ENCODE peak calls at places on chromosomes 16 and 17, in five cellular contexts. R is neural crest cell, T is fibroblast of mammary gland, F is tibial nerve, U is AG04450. Z is an unnamed sample.

GRCh38 chr17:19705201-19705600 is 11.2 kb downstream of the SLC47A2 start:
- DNase-seq in R (no peak), T (no peak), F (no peak), U (no peak), Z (no peak)

GRCh38 chr17:40345161-40346034 is 19.1 kb downstream of the GJD3 start:
- DNase-seq in R (no peak), T (peak; percentile 38), F (no peak), U (no peak), Z (peak; percentile 46)

GRCh38 chr17:16900288-16900882 is 71.5 kb downstream of the TNFRSF13B start:
- DNase-seq in R (no peak), T (no peak), F (no peak), U (no peak), Z (no peak)

GRCh38 chr17:31926100-31926729 is 10.6 kb upstream of the SUZ12 start:
- DNase-seq in R (no peak), T (no peak), F (no peak), U (no peak), Z (no peak)

GRCh38 chr16:56603589-56603988 is 4.8 kb upstream of the MT2A start:
- DNase-seq in R (no peak), T (peak; percentile 53), F (no peak), U (no peak), Z (no peak)

GRCh38 chr16:87496101-87496801 is 3.4 kb upstream of the ZCCHC14 start:
- DNase-seq in R (no peak), T (no peak), F (no peak), U (no peak), Z (no peak)

GRCh38 chr16:87645802-87646201 is 43.5 kb downstream of the JPH3 start:
- DNase-seq in R (no peak), T (no peak), F (no peak), U (no peak), Z (no peak)

GRCh38 chr16:68737046-68737729 is at the start of gene CDH1:
- DNase-seq in R (no peak), T (no peak), F (no peak), U (no peak), Z (peak; percentile 94)

GRCh38 chr17:15261818-15262290 is 3.3 kb downstream of the PMP22 start:
- DNase-seq in R (no peak), T (no peak), F (no peak), U (no peak), Z (no peak)

GRCh38 chr16:82660078-82660645 is 33.4 kb downstream of the CDH13 start:
- DNase-seq in R (no peak), T (peak; percentile 25), F (no peak), U (no peak), Z (no peak)

GRCh38 chr17:42969006-42969581 is 4.8 kb upstream of the AARSD1 start:
- DNase-seq in R (no peak), T (peak; percentile 68), F (no peak), U (no peak), Z (no peak)

GRCh38 chr17:64993867-64994266 is 62.7 kb downstream of the GNA13 start:
- DNase-seq in R (no peak), T (no peak), F (no peak), U (no peak), Z (no peak)

GRCh38 chr16:81448154-81449131 is 3.8 kb downstream of the CMIP start:
- DNase-seq in R (no peak), T (no peak), F (no peak), U (no peak), Z (peak; percentile 50)

GRCh38 chr16:929227-929669 is 41.5 kb downstream of the LMF1 start:
- DNase-seq in R (no peak), T (no peak), F (no peak), U (no peak), Z (no peak)

GRCh38 chr17:79075861-79076406 is 1.3 kb downstream of the ENGASE start:
- DNase-seq in R (no peak), T (no peak), F (no peak), U (no peak), Z (no peak)

GRCh38 chr17:33968350-33969044 is 286.6 kb upstream of the CCL2 start:
- DNase-seq in R (no peak), T (no peak), F (no peak), U (no peak), Z (no peak)

DNA sequence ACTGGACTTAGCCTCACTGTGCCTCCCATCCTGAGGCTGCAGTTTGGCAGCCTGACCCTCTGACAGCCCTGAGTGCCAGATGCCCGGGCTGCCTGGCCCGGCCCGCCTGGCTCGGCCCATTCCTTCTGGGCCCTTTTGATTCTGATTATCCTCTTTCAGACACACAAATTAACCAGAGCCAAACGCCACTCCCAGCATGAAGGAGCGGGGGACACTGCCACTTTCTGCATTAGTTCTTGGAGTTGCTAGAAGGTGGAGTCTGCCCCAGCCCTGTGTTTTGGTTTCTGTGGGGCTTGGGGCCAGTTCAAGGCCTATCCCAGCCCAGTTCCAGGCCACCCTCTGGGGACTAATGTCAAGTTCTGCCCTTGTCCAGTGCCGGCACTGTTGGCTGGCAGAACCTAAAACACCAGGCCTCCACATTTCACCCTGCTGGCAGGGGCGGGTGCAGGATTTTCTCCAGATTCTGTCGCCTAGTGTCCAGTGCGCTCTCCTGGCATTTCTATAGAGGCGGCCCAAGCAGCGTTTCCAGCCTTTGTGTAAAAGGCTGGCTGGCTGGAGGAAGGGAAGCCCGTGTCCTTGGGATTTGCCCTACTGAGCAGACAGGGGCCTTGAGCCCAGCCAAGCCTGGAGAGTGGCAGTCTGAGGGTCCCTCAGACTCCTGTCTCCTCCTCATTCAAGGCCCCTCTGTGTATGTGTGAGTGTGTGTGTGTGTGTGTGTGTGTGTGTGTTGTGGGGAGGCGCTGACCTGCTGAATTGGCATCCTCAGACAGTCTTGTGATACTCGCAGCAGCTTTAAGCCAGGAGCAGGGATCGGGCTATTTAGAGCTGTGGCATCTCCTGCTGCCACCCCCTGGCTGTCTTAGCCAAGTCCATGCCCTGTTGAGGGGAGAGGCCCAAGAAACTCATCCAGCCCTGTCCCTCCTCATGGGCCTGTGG is 21.4 kb downstream of the PLCD3 start:
- DNase-seq in R (no peak), T (no peak), F (no peak), U (no peak), Z (no peak)
- TF ChIP-seq CTCF in R (no peak), T (no peak), F (no peak), U (no peak), Z (no peak)

GRCh38 chr16:20363191-20363590 is 10.7 kb upstream of the UMOD start:
- DNase-seq in R (no peak), T (no peak), F (no peak), U (no peak), Z (no peak)

GRCh38 chr16:20355114-20355782 is 2.7 kb upstream of the UMOD start:
- DNase-seq in R (no peak), T (no peak), F (no peak), U (no peak), Z (no peak)

GRCh38 chr16:20364051-20364450 is 11.5 kb upstream of the UMOD start:
- DNase-seq in R (no peak), T (no peak), F (no peak), U (no peak), Z (no peak)

GRCh38 chr16:20359997-20360396 is 7.5 kb upstream of the UMOD start:
- DNase-seq in R (peak; percentile 32), T (no peak), F (no peak), U (no peak), Z (no peak)
- TF ChIP-seq CTCF in R (peak; percentile 49), T (no peak), F (no peak), U (no peak), Z (peak; percentile 58)

GRCh38 chr16:9012848-9013507 is 49.3 kb upstream of the USP7 start:
- DNase-seq in R (peak; percentile 44), T (no peak), F (no peak), U (no peak), Z (peak; percentile 34)
- TF ChIP-seq CTCF in R (peak; percentile 38), T (no peak), F (no peak), U (peak; percentile 34), Z (no peak)

GRCh38 chr16:55439101-55439690 is 39.8 kb upstream of the MMP2 start:
- DNase-seq in R (no peak), T (peak; percentile 29), F (no peak), U (no peak), Z (no peak)
- TF ChIP-seq CTCF in R (no peak), T (no peak), F (no peak), U (no peak), Z (no peak)

DNA sequence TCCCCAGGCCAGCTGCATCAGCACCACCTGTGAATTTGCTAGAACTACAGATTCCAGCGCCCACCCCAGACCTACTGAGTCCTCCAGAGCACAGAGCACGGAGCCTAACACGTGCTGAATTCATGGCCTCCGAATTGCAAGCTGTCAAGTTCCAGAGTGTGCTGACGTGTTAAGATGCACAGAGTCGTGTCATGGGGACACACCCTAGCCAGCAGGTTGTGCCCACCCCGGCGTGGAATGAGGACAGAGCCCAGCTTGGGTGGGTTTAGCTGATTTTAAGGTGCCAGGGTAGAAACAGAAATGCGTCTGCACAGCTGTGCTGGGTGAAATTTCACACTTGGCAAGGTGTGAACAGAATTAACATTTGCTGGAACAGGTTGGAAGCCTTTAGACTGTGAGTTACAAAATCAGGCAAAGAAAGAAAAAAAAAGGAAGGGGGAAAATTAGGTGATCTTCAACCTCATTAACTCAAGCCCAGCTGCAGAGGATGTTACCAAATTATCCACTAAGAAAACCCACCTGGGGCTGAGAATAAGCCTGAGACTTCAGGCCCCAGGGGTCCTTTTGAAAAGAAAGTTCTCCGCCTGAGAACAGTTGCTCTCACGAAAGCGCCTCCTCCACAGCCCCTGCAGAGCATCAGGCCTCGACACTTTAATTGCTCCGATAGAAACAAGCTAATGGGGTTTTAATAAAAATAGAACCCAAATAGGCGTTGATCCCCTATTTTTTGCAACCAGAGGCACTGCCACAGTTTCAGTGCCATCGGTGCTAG is 27.2 kb downstream of the GINS3 start:
- DNase-seq in R (no peak), T (no peak), F (no peak), U (no peak), Z (no peak)
- TF ChIP-seq CTCF in R (no peak), T (no peak), F (no peak), U (no peak), Z (no peak)

DNA sequence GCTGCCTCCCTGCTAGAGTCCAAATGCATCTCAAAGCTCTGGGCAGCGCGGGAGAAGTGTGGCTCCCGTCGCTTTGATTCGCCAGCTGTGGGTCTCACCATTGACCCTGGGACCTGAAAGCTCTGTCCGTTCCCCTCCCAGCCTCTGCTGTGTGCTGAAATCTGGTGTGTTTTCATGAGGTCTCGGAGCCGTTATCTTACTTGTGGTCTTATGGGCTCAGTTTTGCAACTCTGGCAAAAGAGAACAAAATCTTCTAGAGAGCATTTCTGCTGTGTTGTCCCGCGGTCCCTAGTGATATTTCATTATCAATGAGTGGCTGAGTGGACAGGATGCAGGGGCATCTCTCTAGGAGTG is 13.3 kb downstream of the CRISPLD2 start:
- DNase-seq in R (no peak), T (no peak), F (no peak), U (no peak), Z (no peak)
- TF ChIP-seq CTCF in R (no peak), T (no peak), F (no peak), U (no peak), Z (no peak)